ENCODE peak calls at places on chromosomes 13 and 19, in eight cellular contexts. M is fibroblast of pulmonary artery, V is D341Med, W is COLO829, D is A549, X is T-helper 9 cell, L is left cardiac atrium, C is EL. K is an unnamed sample.

GRCh38 chr13:44311011-44311481 is 62.6 kb upstream of the SERP2 start:
- DNase-seq in C (no peak), L (no peak), M (peak; percentile 55), D (peak; percentile 68), W (no peak), X (no peak), V (no peak), K (no peak)

GRCh38 chr13:81171065-81171647 is 830.2 kb upstream of the SPRY2 start:
- DNase-seq in M (peak; percentile 36), C (peak; percentile 8), D (peak; percentile 3), L (no peak), W (peak; percentile 8), V (peak; percentile 19), X (no peak), K (no peak)

GRCh38 chr13:85080726-85081125 is 718.5 kb downstream of the SLITRK6 start:
- DNase-seq in L (no peak), M (no peak), C (no peak), W (no peak), D (no peak), V (peak; percentile 29), X (no peak), K (no peak)

GRCh38 chr13:81442904-81443303 is 1102.0 kb upstream of the SPRY2 start:
- DNase-seq in C (no peak), X (no peak), M (no peak), V (no peak), D (no peak), L (no peak), W (no peak), K (no peak)

GRCh38 chr13:60482012-60482411 is 85.0 kb downstream of the TDRD3 start:
- DNase-seq in X (no peak), M (no peak), L (no peak), W (no peak), C (no peak), V (no peak), D (no peak), K (no peak)

GRCh38 chr13:98919566-98919965 is 58.3 kb downstream of the DOCK9 start:
- DNase-seq in V (no peak), D (no peak), W (no peak), L (no peak), M (no peak), X (no peak), C (no peak), K (no peak)

GRCh38 chr13:63690672-63691071 is 2275.0 kb upstream of the PCDH20 start:
- DNase-seq in D (no peak), C (peak; percentile 8), V (no peak), W (no peak), X (no peak), M (no peak), L (no peak), K (no peak)

GRCh38 chr13:28056970-28057712 is 43.2 kb downstream of the FLT3 start:
- DNase-seq in D (no peak), C (no peak), V (no peak), M (no peak), X (no peak), L (no peak), W (no peak), K (no peak)

GRCh38 chr13:25065974-25066770 is 29.8 kb upstream of the PABPC3 start:
- DNase-seq in W (no peak), M (no peak), D (no peak), X (no peak), C (no peak), V (no peak), L (no peak), K (no peak)

GRCh38 chr13:97911311-97912138 is 42.0 kb upstream of the IPO5 start:
- DNase-seq in L (no peak), V (no peak), C (peak; percentile 31), M (no peak), D (peak; percentile 36), W (peak; percentile 21), X (no peak), K (no peak)

GRCh38 chr13:47835470-47836228 is 165.4 kb downstream of the SUCLA2 start:
- DNase-seq in D (no peak), L (no peak), X (no peak), V (no peak), M (no peak), W (no peak), C (peak; percentile 37), K (no peak)

GRCh38 chr19:18007939-18008673 is at the start of gene ARRDC2:
- DNase-seq in L (peak; percentile 95), C (peak; percentile 90), W (peak; percentile 96), M (peak; percentile 92), X (peak; percentile 85), V (peak; percentile 97), D (no peak), K (peak; percentile 87)

GRCh38 chr19:55117063-55117635 is 288 bp downstream of the PPP1R12C start:
- DNase-seq in W (no peak), V (no peak), X (peak; percentile 15), L (no peak), M (no peak), C (no peak), D (no peak), K (no peak)

GRCh38 chr19:50537769-50538230 is 24.1 kb upstream of the ASPDH start:
- DNase-seq in X (peak; percentile 55), D (peak; percentile 95), C (peak; percentile 79), M (peak; percentile 86), L (peak; percentile 84), V (peak; percentile 90), W (peak; percentile 87), K (peak; percentile 40)

GRCh38 chr19:42613666-42614065 is 18.9 kb upstream of the CEACAM8 start:
- DNase-seq in C (no peak), W (no peak), V (no peak), D (no peak), X (no peak), M (no peak), L (no peak), K (no peak)

GRCh38 chr13:49569993-49570689 is 15.2 kb downstream of the RCBTB1 start:
- DNase-seq in X (no peak), W (no peak), M (no peak), V (no peak), C (peak; percentile 5), D (no peak), L (no peak), K (no peak)

GRCh38 chr13:110297771-110298170 is 9.2 kb downstream of the COL4A1 start:
- DNase-seq in M (no peak), W (no peak), D (no peak), L (no peak), X (no peak), V (no peak), C (no peak), K (no peak)

GRCh38 chr19:36151144-36152051 is 849 bp downstream of the COX7A1 start:
- DNase-seq in W (no peak), X (no peak), D (no peak), L (peak; percentile 79), V (peak; percentile 36), M (peak; percentile 17), C (no peak), K (no peak)

GRCh38 chr13:95420501-95420900 is 119.2 kb upstream of the ABCC4 start:
- DNase-seq in M (no peak), D (no peak), C (no peak), V (no peak), L (no peak), X (no peak), W (no peak), K (no peak)

GRCh38 chr19:16203256-16204004 is 5.7 kb downstream of the AP1M1 start:
- DNase-seq in X (no peak), M (no peak), C (no peak), L (no peak), V (peak; percentile 12), D (no peak), W (no peak), K (no peak)

GRCh38 chr13:98325724-98326123 is 148.7 kb upstream of the RNF113B start:
- DNase-seq in C (no peak), X (no peak), M (no peak), V (no peak), W (peak; percentile 72), D (no peak), L (no peak), K (no peak)

GRCh38 chr13:27006519-27007161 is 165.0 kb downstream of the USP12 start:
- DNase-seq in M (peak; percentile 36), W (no peak), C (peak; percentile 41), D (no peak), L (no peak), X (no peak), V (peak; percentile 72), K (no peak)

GRCh38 chr19:14028901-14029300 is 953 bp downstream of the RLN3 start:
- DNase-seq in W (no peak), V (no peak), X (no peak), M (no peak), L (no peak), D (no peak), C (no peak), K (no peak)

GRCh38 chr13:21463424-21463823 is 4.3 kb upstream of the ZDHHC20 start:
- DNase-seq in C (no peak), D (no peak), V (no peak), M (no peak), X (no peak), W (no peak), L (no peak), K (no peak)